ENCODE peak calls at places on chromosome 21, in nine cellular contexts. B is CD4-positive, alpha-beta T cell; I is endodermal cell; G is hepatocyte; Q is HFF-Myc; S is right atrium auricular region; M is astrocyte of the spinal cord; T is AG09319; J is heart left ventricle. K is an unnamed sample.

GRCh38 chr21:34553199-34553952 is 41.4 kb upstream of the KCNE1 start:
- DNase-seq in B (no peak), T (peak; percentile 16), S (no peak), G (no peak), I (peak; percentile 72), J (no peak), M (peak; percentile 84), Q (peak; percentile 48), K (peak; percentile 85)

GRCh38 chr21:26366781-26367180 is 196.2 kb upstream of the APP start:
- DNase-seq in S (no peak), Q (no peak), J (no peak), B (no peak), G (no peak), T (no peak), I (no peak), M (peak; percentile 3), K (no peak)

GRCh38 chr21:27134513-27134912 is 167.6 kb upstream of the ADAMTS5 start:
- DNase-seq in B (no peak), J (no peak), T (no peak), S (no peak), Q (peak; percentile 35), M (peak; percentile 2), G (no peak), I (no peak), K (no peak)

GRCh38 chr21:33025471-33026298 is at the start of gene OLIG2:
- DNase-seq in T (no peak), B (no peak), S (no peak), Q (no peak), J (no peak), I (peak; percentile 98), G (no peak), M (no peak), K (no peak)

GRCh38 chr21:45981154-45981606 is 390 bp upstream of the COL6A1 start:
- DNase-seq in M (peak; percentile 93), S (peak; percentile 92), B (peak; percentile 44), J (peak; percentile 84), G (peak; percentile 91), Q (peak; percentile 63), T (peak; percentile 74), I (peak; percentile 96), K (peak; percentile 92)

GRCh38 chr21:39025198-39025597 is 158.1 kb downstream of the PSMG1 start:
- DNase-seq in Q (no peak), G (no peak), S (no peak), B (no peak), T (no peak), J (no peak), I (no peak), M (no peak), K (no peak)

GRCh38 chr21:45871616-45872236 is 109.8 kb upstream of the COL6A1 start:
- DNase-seq in G (no peak), S (no peak), T (no peak), I (peak; percentile 37), Q (no peak), M (no peak), B (no peak), J (no peak), K (no peak)

GRCh38 chr21:29157084-29157483 is 26.6 kb downstream of the MAP3K7CL start:
- DNase-seq in G (no peak), I (no peak), J (no peak), B (no peak), T (no peak), M (no peak), S (no peak), Q (no peak), K (no peak)

GRCh38 chr21:42570841-42571387 is 57.3 kb downstream of the SLC37A1 start:
- DNase-seq in B (no peak), S (no peak), J (no peak), G (no peak), T (no peak), Q (no peak), M (no peak), I (peak; percentile 41), K (no peak)

GRCh38 chr21:46000182-46000730 is 18.7 kb downstream of the COL6A1 start:
- DNase-seq in G (no peak), B (no peak), J (no peak), T (no peak), Q (no peak), I (peak; percentile 41), M (no peak), S (peak; percentile 57), K (no peak)

GRCh38 chr21:45803613-45804340 is 160.3 kb downstream of the PCBP3 start:
- DNase-seq in J (no peak), T (no peak), Q (no peak), B (no peak), M (no peak), S (no peak), G (no peak), I (no peak), K (no peak)

GRCh38 chr21:17931080-17931479 is 111.9 kb upstream of the C21orf91 start:
- DNase-seq in I (peak; percentile 66), J (no peak), S (no peak), M (no peak), Q (no peak), G (no peak), T (no peak), B (no peak), K (no peak)
- TF ChIP-seq CTCF in I (peak; percentile 62), J (no peak), S (no peak), M (peak; percentile 37), Q (peak; percentile 43), G (peak; percentile 2), T (no peak), B (no peak), K (peak; percentile 20)

DNA sequence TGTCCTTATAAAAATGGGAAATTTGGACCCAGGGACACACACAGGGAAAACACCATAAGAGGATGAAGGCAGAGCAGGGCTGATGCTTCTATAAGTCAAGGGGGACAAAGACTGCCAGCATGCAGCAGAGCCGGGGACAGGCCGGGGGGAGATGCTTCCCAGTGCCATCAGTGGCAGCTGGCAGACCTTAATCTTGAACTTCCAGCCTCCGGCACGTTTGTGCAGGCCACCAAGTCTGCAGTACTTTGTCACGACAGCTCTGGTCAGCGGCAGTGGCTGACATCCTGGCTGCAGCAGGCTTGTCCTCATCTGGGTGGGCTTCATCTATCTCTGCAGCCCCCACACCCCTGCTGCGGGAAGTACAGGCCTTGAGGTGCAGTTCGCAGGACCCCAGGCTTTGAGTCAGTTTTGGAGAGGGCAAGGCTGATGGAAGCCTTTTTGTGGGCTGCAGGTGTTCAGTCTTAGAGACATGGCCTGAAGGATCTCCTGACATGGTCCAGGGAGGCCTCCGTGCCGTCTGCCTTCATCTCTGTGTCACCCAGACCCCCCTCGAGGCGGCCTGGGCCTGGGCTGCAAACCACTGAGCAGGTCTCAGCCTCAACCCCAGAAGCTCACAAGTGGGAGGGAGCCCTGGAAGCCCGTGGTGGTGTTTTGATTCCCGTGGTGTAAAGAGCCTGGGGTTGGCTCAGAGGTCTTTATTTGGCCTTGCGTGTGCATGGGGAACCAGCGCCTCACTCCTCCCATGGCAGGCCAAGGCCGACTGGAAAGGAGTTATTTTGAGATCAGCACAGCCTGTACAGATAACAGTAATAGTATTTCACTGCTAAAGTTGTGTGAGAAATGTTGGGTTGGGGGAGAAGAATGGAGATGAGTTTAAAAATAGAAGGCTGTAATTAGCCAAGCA is 186.2 kb downstream of the DYRK1A start:
- DNase-seq in S (peak; percentile 57), Q (no peak), T (no peak), I (peak; percentile 29), B (no peak), M (no peak), G (no peak), J (peak; percentile 37), K (no peak)
- TF ChIP-seq CTCF in S (no peak), Q (no peak), T (no peak), I (no peak), B (no peak), M (no peak), G (no peak), J (no peak), K (no peak)

GRCh38 chr21:31503939-31504338 is 155.6 kb upstream of the SOD1 start:
- DNase-seq in I (no peak), Q (no peak), J (no peak), B (no peak), M (no peak), S (no peak), T (no peak), G (no peak), K (no peak)

GRCh38 chr21:31514598-31514997 is 144.9 kb upstream of the SOD1 start:
- DNase-seq in S (no peak), T (no peak), I (peak; percentile 78), G (peak; percentile 31), J (no peak), Q (no peak), M (peak; percentile 61), B (no peak), K (no peak)

GRCh38 chr21:31511258-31511657 is 148.2 kb upstream of the SOD1 start:
- DNase-seq in J (no peak), Q (no peak), M (no peak), G (no peak), B (no peak), S (no peak), T (no peak), I (no peak), K (no peak)

GRCh38 chr21:31505975-31506374 is 153.5 kb upstream of the SOD1 start:
- DNase-seq in Q (no peak), S (no peak), T (no peak), M (no peak), I (no peak), B (no peak), J (no peak), G (no peak), K (no peak)

DNA sequence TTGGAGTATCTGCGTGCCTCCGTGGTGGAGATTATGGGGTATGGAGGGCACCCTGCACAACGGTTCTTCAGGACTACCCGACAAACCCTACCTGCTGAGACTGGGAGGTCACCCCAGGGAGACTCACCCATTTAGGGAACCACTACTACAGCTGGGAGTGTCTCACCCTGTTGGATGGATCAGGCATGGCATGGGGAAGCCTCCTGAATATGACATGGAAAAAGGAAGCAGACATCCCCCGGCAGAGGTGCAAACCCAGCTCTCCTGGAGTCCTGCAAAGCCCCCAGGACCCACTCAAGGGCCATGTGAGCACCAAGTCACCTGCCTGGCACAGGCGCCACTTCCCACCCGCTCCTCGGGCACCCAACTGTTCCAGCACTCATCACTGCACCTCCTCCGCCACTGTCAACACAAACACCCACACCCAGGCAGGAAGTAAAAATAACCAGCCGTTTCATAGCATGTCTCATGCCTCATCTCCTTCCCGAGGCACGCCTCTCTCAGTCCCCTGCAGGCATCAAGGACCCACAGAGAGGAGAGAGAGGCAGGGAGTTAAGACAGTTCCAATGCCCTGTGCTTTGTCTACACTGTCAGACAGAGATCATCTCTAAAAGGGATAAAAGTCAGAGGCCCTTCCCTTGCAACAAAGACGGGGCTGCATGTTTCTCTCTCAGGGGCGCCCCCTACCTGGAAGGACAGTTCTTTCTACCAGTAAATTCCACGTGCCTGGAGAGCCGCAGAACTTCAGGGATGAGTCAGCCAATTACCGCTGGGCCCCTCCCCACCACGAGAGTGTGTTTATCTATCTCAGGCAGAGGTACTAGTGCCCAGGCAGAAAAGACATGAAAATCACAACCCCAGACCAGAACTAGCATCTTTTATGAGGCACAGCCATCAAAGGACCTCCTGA is 150.1 kb upstream of the SOD1 start:
- DNase-seq in J (no peak), T (no peak), B (peak; percentile 78), I (peak; percentile 93), M (peak; percentile 53), S (no peak), G (peak; percentile 57), Q (no peak), K (no peak)
- TF ChIP-seq CTCF in J (no peak), T (no peak), B (peak; percentile 53), I (peak; percentile 74), M (peak; percentile 43), S (no peak), G (peak; percentile 23), Q (no peak), K (no peak)

DNA sequence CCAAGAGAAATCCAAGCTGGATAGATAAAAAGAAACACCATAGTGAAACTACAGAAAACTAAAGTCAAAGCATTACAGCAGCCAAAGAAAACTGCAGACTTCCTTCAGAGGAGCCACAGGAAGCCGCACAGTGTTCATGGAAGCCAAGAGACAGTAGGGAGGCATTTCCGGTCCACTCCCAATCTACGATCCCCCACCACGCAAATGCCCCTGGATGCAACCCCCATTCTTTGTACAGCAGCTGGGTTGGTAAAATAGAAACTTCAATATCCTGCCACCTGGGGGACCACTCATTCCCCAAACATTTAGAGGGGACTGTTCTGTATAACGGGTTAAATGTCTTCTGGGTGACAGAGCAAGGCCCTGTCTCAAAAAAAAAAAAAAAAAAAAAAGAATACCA is 43.9 kb upstream of the TSPEAR start:
- DNase-seq in T (no peak), S (no peak), Q (no peak), I (no peak), J (no peak), B (no peak), G (no peak), M (peak; percentile 73), K (peak; percentile 44)
- TF ChIP-seq CTCF in T (no peak), S (no peak), Q (no peak), I (no peak), J (no peak), B (no peak), G (no peak), M (peak; percentile 33), K (no peak)

K was measured in fibroblast of the aortic adventitia.